ENCODE peak calls at places on chromosomes 7 and 10, in four cellular contexts. I is transverse colon, T is H7, U is cardiac muscle cell. O is an unnamed sample. For H3K36me3 and H3K27me3, the result is how much of the 10 kb centered on the place peaks cover.

GRCh38 chr7:29486191-29486700 is 77.4 kb upstream of the PRR15 start:
- DNase-seq in I (no peak), T (no peak), U (no peak), O (no peak)

GRCh38 chr10:43229208-43230061 is 37.4 kb downstream of the RASGEF1A start:
- DNase-seq in U (peak), I (peak), T (peak), O (peak)

GRCh38 chr7:22858640-22859561 is 36.3 kb upstream of the TOMM7 start:
- DNase-seq in T (no peak), U (no peak), I (no peak), O (no peak)

GRCh38 chr7:127751062-127751722 is 99.2 kb downstream of the SND1 start:
- DNase-seq in I (no peak), T (no peak), U (no peak), O (no peak)

GRCh38 chr10:33241351-33241750 is 93.1 kb downstream of the NRP1 start:
- DNase-seq in T (no peak), I (no peak), U (no peak), O (no peak)

GRCh38 chr7:50733552-50733951 is 49.1 kb downstream of the GRB10 start:
- DNase-seq in U (no peak), I (no peak), T (no peak), O (no peak)

GRCh38 chr10:49631975-49632374 is 18.1 kb downstream of the CHAT start:
- DNase-seq in T (no peak), U (no peak), I (no peak), O (no peak)

GRCh38 chr10:11748866-11749265 is 6.7 kb downstream of the ECHDC3 start:
- DNase-seq in T (no peak), I (no peak), U (no peak), O (no peak)

GRCh38 chr7:130275826-130276291 is 9.2 kb downstream of the CPA2 start:
- DNase-seq in U (no peak), T (no peak), I (no peak), O (no peak)

GRCh38 chr7:111159426-111159825 is 68.5 kb downstream of the LRRN3 start:
- DNase-seq in T (no peak), I (no peak), U (no peak), O (no peak)

GRCh38 chr10:101346177-101346576 is 7.8 kb upstream of the BTRC start:
- DNase-seq in U (no peak), I (no peak), T (no peak), O (peak)

GRCh38 chr7:151890355-151891004 is 13.6 kb upstream of the PRKAG2 start:
- DNase-seq in I (no peak), T (peak), U (no peak), O (no peak)

GRCh38 chr10:97889461-97890265 is 40.0 kb downstream of the GOLGA7B start:
- DNase-seq in U (no peak), T (peak), I (no peak), O (no peak)

GRCh38 chr10:97888134-97888533 is 38.5 kb downstream of the GOLGA7B start:
- DNase-seq in U (no peak), I (no peak), T (no peak), O (no peak)

GRCh38 chr10:97886264-97886663 is 36.6 kb downstream of the GOLGA7B start:
- DNase-seq in T (no peak), U (no peak), I (no peak), O (no peak)

GRCh38 chr10:97887399-97887798 is 37.8 kb downstream of the GOLGA7B start:
- DNase-seq in I (no peak), T (no peak), U (no peak), O (no peak)

GRCh38 chr10:97888641-97889262 is 39.1 kb downstream of the GOLGA7B start:
- DNase-seq in I (peak), U (no peak), T (peak), O (peak)
- H3K36me3 ChIP-seq in I (under half), U (under half), T (under half), O (under half)

GRCh38 chr10:117133273-117134083 is 4.6 kb downstream of the VAX1 start:
- DNase-seq in U (peak), T (peak), I (no peak), O (no peak)

GRCh38 chr10:117136391-117136975 is 1.6 kb downstream of the VAX1 start:
- DNase-seq in I (no peak), U (no peak), T (peak), O (no peak)

GRCh38 chr10:117134084-117135025 is 3.7 kb downstream of the VAX1 start:
- DNase-seq in T (peak), U (peak), I (no peak), O (no peak)

GRCh38 chr10:117135480-117136140 is 2.5 kb downstream of the VAX1 start:
- DNase-seq in T (peak), I (no peak), U (no peak), O (no peak)

GRCh38 chr10:117135026-117135372 is 3.1 kb downstream of the VAX1 start:
- DNase-seq in I (no peak), U (no peak), T (no peak), O (no peak)
- H3K4me3 ChIP-seq in I (no peak), U (no peak), T (peak), O (no peak)

GRCh38 chr7:109984726-109985125 is 1106.2 kb upstream of the LRRN3 start:
- DNase-seq in I (no peak), U (no peak), T (no peak), O (no peak)

GRCh38 chr7:109983618-109984017 is 1107.3 kb upstream of the LRRN3 start:
- DNase-seq in U (no peak), I (no peak), T (no peak), O (no peak)

GRCh38 chr7:109986701-109987100 is 1104.2 kb upstream of the LRRN3 start:
- DNase-seq in U (no peak), T (no peak), I (no peak), O (no peak)
- H3K27me3 ChIP-seq in U (under half), T (under half), I (under half), O (under half)

GRCh38 chr7:148793590-148793989 is 90.5 kb downstream of the EZH2 start:
- DNase-seq in I (no peak), U (no peak), T (no peak), O (no peak)
- H3K36me3 ChIP-seq in I (half or more), U (half or more), T (under half), O (under half)

DNA sequence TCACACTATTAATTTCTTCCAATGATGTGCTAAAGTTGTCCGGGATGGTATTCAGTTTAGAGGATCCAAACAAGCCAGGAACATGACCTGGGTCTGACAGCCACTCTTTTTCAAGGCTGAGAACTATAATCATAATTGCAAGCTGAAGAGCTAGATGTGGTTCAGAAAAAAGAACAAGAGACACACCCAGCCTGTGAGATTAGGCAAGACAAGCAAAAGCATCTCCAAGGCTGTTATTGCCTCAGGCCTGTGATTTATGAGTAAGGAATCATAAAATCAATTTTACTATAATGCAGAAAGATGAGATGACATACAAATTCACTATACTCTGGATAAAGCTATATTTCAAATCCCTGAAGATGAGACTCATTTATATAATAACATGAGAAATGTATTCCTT is 47.2 kb downstream of the FHIP2A start:
- DNase-seq in T (no peak), U (no peak), I (no peak), O (no peak)
- H3K4me3 ChIP-seq in T (no peak), U (no peak), I (no peak), O (no peak)

GRCh38 chr7:157775021-157775559 is 438.3 kb downstream of the DNAJB6 start:
- DNase-seq in U (no peak), I (no peak), T (no peak), O (no peak)
- H3K27me3 ChIP-seq in U (under half), I (under half), T (under half), O (under half)